ENCODE peak calls at places on chromosomes 6 and 20, in seven cellular contexts. One of them, this sample, is unnamed.
A peak's percentile ranks its signal among the peaks of the same experiment; 100 is the strongest.

GRCh38 chr6:52417675-52418111 is 2.4 kb upstream of the EFHC1 start:
- DNase-seq in stimulated activated CD8-positive, alpha-beta memory T cell treated with anti-CD3 and anti-CD28 coated beads, Interleukin-2, amount 100 ng/mL, for 48 hours: no peak
- DNase-seq in activated CD8-positive, alpha-beta memory T cell treated with anti-CD3 and anti-CD28 coated beads for 1 hour: no peak
- DNase-seq in naive thymus-derived CD8-positive, alpha-beta T cell: no peak
- DNase-seq in AG09309: peak; percentile 71
- DNase-seq in stimulated activated CD4-positive, alpha-beta T cell treated with anti-CD3 and anti-CD28 coated beads, Interleukin-1b, Interleukin-23, amount 100 ng/mL, for 1 hour: no peak
- DNase-seq in T-helper 1 cell: no peak
- DNase-seq in this sample: no peak

GRCh38 chr20:36478137-36478905 is 63.0 kb upstream of the MYL9 start:
- DNase-seq in stimulated activated CD8-positive, alpha-beta memory T cell treated with anti-CD3 and anti-CD28 coated beads, Interleukin-2, amount 100 ng/mL, for 48 hours: no peak
- DNase-seq in activated CD8-positive, alpha-beta memory T cell treated with anti-CD3 and anti-CD28 coated beads for 1 hour: no peak
- DNase-seq in naive thymus-derived CD8-positive, alpha-beta T cell: no peak
- DNase-seq in AG09309: no peak
- DNase-seq in stimulated activated CD4-positive, alpha-beta T cell treated with anti-CD3 and anti-CD28 coated beads, Interleukin-1b, Interleukin-23, amount 100 ng/mL, for 1 hour: no peak
- DNase-seq in T-helper 1 cell: no peak
- DNase-seq in this sample: no peak

GRCh38 chr6:130958468-130958867 is 104.6 kb downstream of the EPB41L2 start:
- DNase-seq in stimulated activated CD8-positive, alpha-beta memory T cell treated with anti-CD3 and anti-CD28 coated beads, Interleukin-2, amount 100 ng/mL, for 48 hours: no peak
- DNase-seq in activated CD8-positive, alpha-beta memory T cell treated with anti-CD3 and anti-CD28 coated beads for 1 hour: no peak
- DNase-seq in naive thymus-derived CD8-positive, alpha-beta T cell: no peak
- DNase-seq in AG09309: no peak
- DNase-seq in stimulated activated CD4-positive, alpha-beta T cell treated with anti-CD3 and anti-CD28 coated beads, Interleukin-1b, Interleukin-23, amount 100 ng/mL, for 1 hour: no peak
- DNase-seq in T-helper 1 cell: no peak
- DNase-seq in this sample: no peak

GRCh38 chr20:62480318-62480717 is 4.5 kb upstream of the GATA5 start:
- DNase-seq in stimulated activated CD8-positive, alpha-beta memory T cell treated with anti-CD3 and anti-CD28 coated beads, Interleukin-2, amount 100 ng/mL, for 48 hours: no peak
- DNase-seq in activated CD8-positive, alpha-beta memory T cell treated with anti-CD3 and anti-CD28 coated beads for 1 hour: no peak
- DNase-seq in naive thymus-derived CD8-positive, alpha-beta T cell: no peak
- DNase-seq in AG09309: no peak
- DNase-seq in stimulated activated CD4-positive, alpha-beta T cell treated with anti-CD3 and anti-CD28 coated beads, Interleukin-1b, Interleukin-23, amount 100 ng/mL, for 1 hour: no peak
- DNase-seq in T-helper 1 cell: no peak
- DNase-seq in this sample: no peak

GRCh38 chr20:33839591-33839990 is 28.4 kb downstream of the CHMP4B start:
- DNase-seq in stimulated activated CD8-positive, alpha-beta memory T cell treated with anti-CD3 and anti-CD28 coated beads, Interleukin-2, amount 100 ng/mL, for 48 hours: no peak
- DNase-seq in activated CD8-positive, alpha-beta memory T cell treated with anti-CD3 and anti-CD28 coated beads for 1 hour: no peak
- DNase-seq in naive thymus-derived CD8-positive, alpha-beta T cell: no peak
- DNase-seq in AG09309: no peak
- DNase-seq in stimulated activated CD4-positive, alpha-beta T cell treated with anti-CD3 and anti-CD28 coated beads, Interleukin-1b, Interleukin-23, amount 100 ng/mL, for 1 hour: no peak
- DNase-seq in T-helper 1 cell: no peak
- DNase-seq in this sample: no peak

GRCh38 chr6:108557494-108558371 is 3.0 kb upstream of the FOXO3 start:
- DNase-seq in stimulated activated CD8-positive, alpha-beta memory T cell treated with anti-CD3 and anti-CD28 coated beads, Interleukin-2, amount 100 ng/mL, for 48 hours: peak; percentile 52
- DNase-seq in activated CD8-positive, alpha-beta memory T cell treated with anti-CD3 and anti-CD28 coated beads for 1 hour: peak; percentile 36
- DNase-seq in naive thymus-derived CD8-positive, alpha-beta T cell: peak; percentile 88
- DNase-seq in AG09309: no peak
- DNase-seq in stimulated activated CD4-positive, alpha-beta T cell treated with anti-CD3 and anti-CD28 coated beads, Interleukin-1b, Interleukin-23, amount 100 ng/mL, for 1 hour: peak; percentile 53
- DNase-seq in T-helper 1 cell: peak; percentile 77
- DNase-seq in this sample: no peak

GRCh38 chr20:32070690-32071213 is 18.7 kb downstream of the HCK start:
- DNase-seq in stimulated activated CD8-positive, alpha-beta memory T cell treated with anti-CD3 and anti-CD28 coated beads, Interleukin-2, amount 100 ng/mL, for 48 hours: no peak
- DNase-seq in activated CD8-positive, alpha-beta memory T cell treated with anti-CD3 and anti-CD28 coated beads for 1 hour: no peak
- DNase-seq in naive thymus-derived CD8-positive, alpha-beta T cell: no peak
- DNase-seq in AG09309: no peak
- DNase-seq in stimulated activated CD4-positive, alpha-beta T cell treated with anti-CD3 and anti-CD28 coated beads, Interleukin-1b, Interleukin-23, amount 100 ng/mL, for 1 hour: no peak
- DNase-seq in T-helper 1 cell: no peak
- DNase-seq in this sample: no peak

GRCh38 chr6:99588618-99589289 is 17.9 kb upstream of the PRDM13 start:
- DNase-seq in stimulated activated CD8-positive, alpha-beta memory T cell treated with anti-CD3 and anti-CD28 coated beads, Interleukin-2, amount 100 ng/mL, for 48 hours: peak; percentile 54
- DNase-seq in activated CD8-positive, alpha-beta memory T cell treated with anti-CD3 and anti-CD28 coated beads for 1 hour: no peak
- DNase-seq in naive thymus-derived CD8-positive, alpha-beta T cell: peak; percentile 54
- DNase-seq in AG09309: no peak
- DNase-seq in stimulated activated CD4-positive, alpha-beta T cell treated with anti-CD3 and anti-CD28 coated beads, Interleukin-1b, Interleukin-23, amount 100 ng/mL, for 1 hour: peak; percentile 29
- DNase-seq in T-helper 1 cell: peak; percentile 50
- DNase-seq in this sample: peak; percentile 38

GRCh38 chr6:122337645-122338044 is 61.8 kb upstream of the HSF2 start:
- DNase-seq in stimulated activated CD8-positive, alpha-beta memory T cell treated with anti-CD3 and anti-CD28 coated beads, Interleukin-2, amount 100 ng/mL, for 48 hours: no peak
- DNase-seq in activated CD8-positive, alpha-beta memory T cell treated with anti-CD3 and anti-CD28 coated beads for 1 hour: no peak
- DNase-seq in naive thymus-derived CD8-positive, alpha-beta T cell: no peak
- DNase-seq in AG09309: no peak
- DNase-seq in stimulated activated CD4-positive, alpha-beta T cell treated with anti-CD3 and anti-CD28 coated beads, Interleukin-1b, Interleukin-23, amount 100 ng/mL, for 1 hour: no peak
- DNase-seq in T-helper 1 cell: no peak
- DNase-seq in this sample: no peak

GRCh38 chr6:75183099-75183541 is 22.7 kb downstream of the COL12A1 start:
- DNase-seq in stimulated activated CD8-positive, alpha-beta memory T cell treated with anti-CD3 and anti-CD28 coated beads, Interleukin-2, amount 100 ng/mL, for 48 hours: no peak
- DNase-seq in activated CD8-positive, alpha-beta memory T cell treated with anti-CD3 and anti-CD28 coated beads for 1 hour: no peak
- DNase-seq in naive thymus-derived CD8-positive, alpha-beta T cell: no peak
- DNase-seq in AG09309: peak; percentile 93
- DNase-seq in stimulated activated CD4-positive, alpha-beta T cell treated with anti-CD3 and anti-CD28 coated beads, Interleukin-1b, Interleukin-23, amount 100 ng/mL, for 1 hour: no peak
- DNase-seq in T-helper 1 cell: no peak
- DNase-seq in this sample: no peak

GRCh38 chr6:10481101-10481500 is 40.0 kb upstream of the GCNT2 start:
- DNase-seq in stimulated activated CD8-positive, alpha-beta memory T cell treated with anti-CD3 and anti-CD28 coated beads, Interleukin-2, amount 100 ng/mL, for 48 hours: no peak
- DNase-seq in activated CD8-positive, alpha-beta memory T cell treated with anti-CD3 and anti-CD28 coated beads for 1 hour: no peak
- DNase-seq in naive thymus-derived CD8-positive, alpha-beta T cell: no peak
- DNase-seq in AG09309: no peak
- DNase-seq in stimulated activated CD4-positive, alpha-beta T cell treated with anti-CD3 and anti-CD28 coated beads, Interleukin-1b, Interleukin-23, amount 100 ng/mL, for 1 hour: no peak
- DNase-seq in T-helper 1 cell: no peak
- DNase-seq in this sample: no peak

GRCh38 chr6:11604215-11604614 is 66.7 kb downstream of the TMEM170B start:
- DNase-seq in stimulated activated CD8-positive, alpha-beta memory T cell treated with anti-CD3 and anti-CD28 coated beads, Interleukin-2, amount 100 ng/mL, for 48 hours: no peak
- DNase-seq in activated CD8-positive, alpha-beta memory T cell treated with anti-CD3 and anti-CD28 coated beads for 1 hour: no peak
- DNase-seq in naive thymus-derived CD8-positive, alpha-beta T cell: no peak
- DNase-seq in AG09309: no peak
- DNase-seq in stimulated activated CD4-positive, alpha-beta T cell treated with anti-CD3 and anti-CD28 coated beads, Interleukin-1b, Interleukin-23, amount 100 ng/mL, for 1 hour: no peak
- DNase-seq in T-helper 1 cell: no peak
- DNase-seq in this sample: no peak

GRCh38 chr20:57383447-57384347 is 7.5 kb upstream of the RBM38 start:
- DNase-seq in stimulated activated CD8-positive, alpha-beta memory T cell treated with anti-CD3 and anti-CD28 coated beads, Interleukin-2, amount 100 ng/mL, for 48 hours: no peak
- DNase-seq in activated CD8-positive, alpha-beta memory T cell treated with anti-CD3 and anti-CD28 coated beads for 1 hour: no peak
- DNase-seq in naive thymus-derived CD8-positive, alpha-beta T cell: no peak
- DNase-seq in AG09309: no peak
- DNase-seq in stimulated activated CD4-positive, alpha-beta T cell treated with anti-CD3 and anti-CD28 coated beads, Interleukin-1b, Interleukin-23, amount 100 ng/mL, for 1 hour: no peak
- DNase-seq in T-helper 1 cell: no peak
- DNase-seq in this sample: no peak

GRCh38 chr6:54204921-54205511 is 93.8 kb downstream of the MLIP start:
- DNase-seq in stimulated activated CD8-positive, alpha-beta memory T cell treated with anti-CD3 and anti-CD28 coated beads, Interleukin-2, amount 100 ng/mL, for 48 hours: no peak
- DNase-seq in activated CD8-positive, alpha-beta memory T cell treated with anti-CD3 and anti-CD28 coated beads for 1 hour: no peak
- DNase-seq in naive thymus-derived CD8-positive, alpha-beta T cell: no peak
- DNase-seq in AG09309: no peak
- DNase-seq in stimulated activated CD4-positive, alpha-beta T cell treated with anti-CD3 and anti-CD28 coated beads, Interleukin-1b, Interleukin-23, amount 100 ng/mL, for 1 hour: no peak
- DNase-seq in T-helper 1 cell: no peak
- DNase-seq in this sample: no peak